ENCODE peak calls at places on chromosomes 7 and 10, in four cellular contexts. One of them, this sample, is unnamed. For H3K4me1 and H3K27me3, the result is how much of the 10 kb centered on the place peaks cover.

GRCh38 chr10:117352724-117353123 is 22.5 kb downstream of the PDZD8 start:
- DNase-seq in psoas muscle: no peak
- DNase-seq in aorta: no peak
- DNase-seq in lower lobe of right lung: no peak
- DNase-seq in this sample: no peak

GRCh38 chr10:1607466-1607865 is 129.9 kb downstream of the ADARB2 start:
- DNase-seq in psoas muscle: no peak
- DNase-seq in aorta: no peak
- DNase-seq in lower lobe of right lung: no peak
- DNase-seq in this sample: no peak

GRCh38 chr7:2711895-2712675 is 24.1 kb downstream of the AMZ1 start:
- DNase-seq in psoas muscle: no peak
- DNase-seq in aorta: no peak
- DNase-seq in lower lobe of right lung: peak
- DNase-seq in this sample: no peak

GRCh38 chr7:144827581-144828139 is 8.2 kb downstream of the TPK1 start:
- DNase-seq in psoas muscle: no peak
- DNase-seq in aorta: no peak
- DNase-seq in lower lobe of right lung: no peak
- DNase-seq in this sample: no peak

GRCh38 chr10:87544750-87545149 is 40.1 kb downstream of the MINPP1 start:
- DNase-seq in psoas muscle: no peak
- DNase-seq in aorta: no peak
- DNase-seq in lower lobe of right lung: no peak
- DNase-seq in this sample: no peak

GRCh38 chr7:7354674-7355073 is 172.3 kb downstream of the C1GALT1 start:
- DNase-seq in psoas muscle: no peak
- DNase-seq in aorta: no peak
- DNase-seq in lower lobe of right lung: no peak
- DNase-seq in this sample: no peak

GRCh38 chr10:58217612-58218011 is 50.1 kb downstream of the IPMK start:
- DNase-seq in psoas muscle: no peak
- DNase-seq in aorta: no peak
- DNase-seq in lower lobe of right lung: no peak
- DNase-seq in this sample: no peak

GRCh38 chr7:105224884-105225651 is 163.7 kb downstream of the SRPK2 start:
- DNase-seq in psoas muscle: no peak
- DNase-seq in aorta: no peak
- DNase-seq in lower lobe of right lung: no peak
- DNase-seq in this sample: no peak

GRCh38 chr10:53700227-53700626 is 927.6 kb upstream of the MBL2 start:
- DNase-seq in psoas muscle: no peak
- DNase-seq in aorta: no peak
- DNase-seq in lower lobe of right lung: no peak
- DNase-seq in this sample: no peak

GRCh38 chr10:52215745-52216361 is 98.2 kb upstream of the DKK1 start:
- DNase-seq in psoas muscle: no peak
- DNase-seq in aorta: no peak
- DNase-seq in lower lobe of right lung: no peak
- DNase-seq in this sample: no peak

GRCh38 chr10:28444031-28444430 is 88.9 kb upstream of the WAC start:
- DNase-seq in psoas muscle: no peak
- DNase-seq in aorta: no peak
- DNase-seq in lower lobe of right lung: no peak
- DNase-seq in this sample: no peak

GRCh38 chr7:75743455-75743859 is 4.7 kb upstream of the HIP1 start:
- DNase-seq in psoas muscle: peak
- DNase-seq in aorta: no peak
- DNase-seq in lower lobe of right lung: no peak
- DNase-seq in this sample: no peak

GRCh38 chr7:87510430-87510875 is 35.0 kb upstream of the ABCB4 start:
- DNase-seq in psoas muscle: no peak
- DNase-seq in aorta: no peak
- DNase-seq in lower lobe of right lung: no peak
- DNase-seq in this sample: no peak

GRCh38 chr7:132580277-132580676 is 4.0 kb upstream of the PLXNA4 start:
- DNase-seq in psoas muscle: no peak
- DNase-seq in aorta: no peak
- DNase-seq in lower lobe of right lung: no peak
- DNase-seq in this sample: no peak

GRCh38 chr7:98133181-98133580 is 26.5 kb downstream of the LMTK2 start:
- DNase-seq in psoas muscle: no peak
- DNase-seq in aorta: no peak
- DNase-seq in lower lobe of right lung: no peak
- DNase-seq in this sample: no peak

GRCh38 chr7:11082552-11083213 is 109.0 kb downstream of the PHF14 start:
- DNase-seq in psoas muscle: no peak
- DNase-seq in aorta: no peak
- DNase-seq in lower lobe of right lung: no peak
- DNase-seq in this sample: no peak

GRCh38 chr7:36440880-36441279 is 51.2 kb downstream of the ANLN start:
- DNase-seq in psoas muscle: no peak
- DNase-seq in aorta: no peak
- DNase-seq in lower lobe of right lung: no peak
- DNase-seq in this sample: no peak

GRCh38 chr10:125225051-125225450 is 64.7 kb upstream of the CTBP2 start:
- DNase-seq in psoas muscle: no peak
- DNase-seq in aorta: no peak
- DNase-seq in lower lobe of right lung: no peak
- DNase-seq in this sample: no peak

GRCh38 chr10:1036341-1036791 is 10.7 kb upstream of the IDI2 start:
- DNase-seq in psoas muscle: peak
- DNase-seq in aorta: no peak
- DNase-seq in lower lobe of right lung: no peak
- DNase-seq in this sample: no peak

GRCh38 chr7:48360574-48360973 is 189.3 kb downstream of the ABCA13 start:
- DNase-seq in psoas muscle: no peak
- DNase-seq in aorta: no peak
- DNase-seq in lower lobe of right lung: no peak
- DNase-seq in this sample: no peak

GRCh38 chr10:1712944-1713671 is 24.2 kb downstream of the ADARB2 start:
- DNase-seq in psoas muscle: no peak
- DNase-seq in aorta: no peak
- DNase-seq in lower lobe of right lung: no peak
- DNase-seq in this sample: no peak

GRCh38 chr7:105131033-105131656 is 117.1 kb downstream of the KMT2E start:
- DNase-seq in psoas muscle: no peak
- DNase-seq in aorta: no peak
- DNase-seq in lower lobe of right lung: no peak
- DNase-seq in this sample: no peak

GRCh38 chr7:26292768-26293560 is 1.3 kb downstream of the SNX10 start:
- DNase-seq in psoas muscle: no peak
- DNase-seq in aorta: no peak
- DNase-seq in lower lobe of right lung: peak
- DNase-seq in this sample: no peak

GRCh38 chr7:108570146-108570755 is 577 bp downstream of the DNAJB9 start:
- DNase-seq in psoas muscle: peak
- DNase-seq in aorta: no peak
- DNase-seq in lower lobe of right lung: peak
- DNase-seq in this sample: peak

GRCh38 chr10:13589316-13589715 is 2.6 kb downstream of the PRPF18 start:
- DNase-seq in psoas muscle: no peak
- DNase-seq in aorta: no peak
- DNase-seq in lower lobe of right lung: no peak
- DNase-seq in this sample: no peak

GRCh38 chr10:130014734-130015695 is 50.9 kb upstream of the EBF3 start:
- DNase-seq in psoas muscle: no peak
- DNase-seq in aorta: no peak
- DNase-seq in lower lobe of right lung: no peak
- DNase-seq in this sample: no peak

GRCh38 chr7:94511763-94512162 is 2.2 kb downstream of the CASD1 start:
- DNase-seq in psoas muscle: no peak
- DNase-seq in aorta: no peak
- DNase-seq in lower lobe of right lung: no peak
- DNase-seq in this sample: no peak

GRCh38 chr10:109966961-109967738 is 40.6 kb upstream of the ADD3 start:
- DNase-seq in psoas muscle: no peak
- DNase-seq in aorta: no peak
- DNase-seq in lower lobe of right lung: no peak
- DNase-seq in this sample: no peak

GRCh38 chr10:4885142-4885541 is 59.1 kb downstream of the AKR1E2 start:
- DNase-seq in psoas muscle: no peak
- DNase-seq in aorta: no peak
- DNase-seq in lower lobe of right lung: no peak
- DNase-seq in this sample: no peak

GRCh38 chr10:131031346-131031745 is 280.2 kb downstream of the TCERG1L start:
- DNase-seq in psoas muscle: no peak
- DNase-seq in aorta: no peak
- DNase-seq in lower lobe of right lung: no peak
- DNase-seq in this sample: no peak

GRCh38 chr10:131034451-131034850 is 277.1 kb downstream of the TCERG1L start:
- DNase-seq in psoas muscle: no peak
- DNase-seq in aorta: no peak
- DNase-seq in lower lobe of right lung: no peak
- DNase-seq in this sample: no peak

GRCh38 chr10:131035779-131036178 is 275.7 kb downstream of the TCERG1L start:
- DNase-seq in psoas muscle: no peak
- DNase-seq in aorta: no peak
- DNase-seq in lower lobe of right lung: no peak
- DNase-seq in this sample: no peak

GRCh38 chr10:131033166-131034085 is 278.1 kb downstream of the TCERG1L start:
- DNase-seq in psoas muscle: no peak
- DNase-seq in aorta: no peak
- DNase-seq in lower lobe of right lung: no peak
- DNase-seq in this sample: no peak

DNA sequence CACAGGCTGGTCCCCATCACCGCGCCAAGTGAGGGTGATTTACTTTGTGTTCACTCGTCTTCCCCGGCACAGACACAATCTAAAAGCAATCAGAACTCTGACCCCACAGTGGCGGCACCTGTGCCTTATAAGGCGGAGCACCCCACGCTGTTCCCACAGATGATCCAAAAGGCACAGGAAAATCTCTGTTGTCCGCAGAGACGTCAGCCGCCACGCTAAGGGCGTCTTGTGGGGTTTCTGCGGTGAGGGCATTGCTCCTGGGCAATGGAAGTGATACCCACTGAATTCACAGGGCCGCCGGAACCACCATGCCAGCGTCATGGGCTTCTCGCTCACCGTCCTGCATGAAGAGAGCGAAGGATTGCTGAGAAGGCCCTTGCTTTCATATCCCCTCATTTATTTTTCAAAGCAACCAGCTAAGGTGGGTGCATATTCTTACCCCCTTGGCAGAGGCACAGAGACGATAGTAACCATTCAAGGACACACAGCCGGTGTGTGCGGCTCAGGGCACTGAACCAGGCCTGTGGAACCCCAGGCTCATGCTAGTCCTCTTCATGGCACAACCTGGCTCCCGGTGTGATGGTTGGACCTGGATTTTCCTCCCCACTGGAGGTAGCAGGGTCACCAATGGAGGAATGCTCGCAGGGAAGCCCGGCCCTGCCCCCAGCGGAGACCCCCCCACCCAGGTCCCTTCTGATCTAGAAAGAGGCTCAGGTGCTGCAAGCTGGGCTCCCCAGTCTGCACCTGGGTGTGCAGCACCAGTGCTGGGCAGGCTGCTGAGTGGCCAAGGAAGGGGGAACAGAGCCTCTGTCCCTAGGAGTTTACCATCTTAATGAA is 279.0 kb downstream of the TCERG1L start:
- DNase-seq in psoas muscle: no peak
- DNase-seq in aorta: no peak
- DNase-seq in lower lobe of right lung: no peak
- DNase-seq in this sample: no peak
- H3K4me1 ChIP-seq in psoas muscle: under half
- H3K4me1 ChIP-seq in aorta: under half
- H3K4me1 ChIP-seq in lower lobe of right lung: under half
- H3K4me1 ChIP-seq in this sample: under half

DNA sequence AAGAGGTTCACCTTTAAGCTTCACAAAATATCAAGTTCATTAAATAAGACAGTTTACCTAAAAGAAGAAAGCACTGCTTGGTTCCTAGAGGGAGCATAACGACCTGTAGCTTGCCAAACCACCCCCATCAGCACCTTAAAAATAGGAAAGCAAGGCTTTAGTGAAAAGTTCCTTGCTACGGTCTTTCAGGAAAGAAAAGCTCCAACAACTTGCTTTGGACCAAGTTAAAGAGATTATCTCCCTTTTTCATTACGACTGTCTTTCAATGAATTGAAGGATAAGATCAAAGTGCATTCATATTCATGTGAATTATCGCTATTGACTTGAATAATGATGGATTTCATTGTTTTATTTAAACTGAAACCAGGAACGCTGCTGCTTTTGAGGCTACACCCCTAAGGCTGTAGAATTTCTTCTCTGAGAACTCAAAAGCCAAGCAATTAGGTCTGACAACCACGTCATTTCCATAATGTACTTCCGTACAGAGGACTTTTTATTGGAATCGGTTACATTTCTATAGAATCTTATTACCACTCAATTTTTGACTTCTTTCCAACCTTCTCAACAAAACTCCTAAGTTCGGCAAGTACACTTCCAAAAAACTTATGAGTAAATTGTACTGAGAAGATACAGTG is 6.9 kb upstream of the SPAG6 start:
- DNase-seq in psoas muscle: no peak
- DNase-seq in aorta: no peak
- DNase-seq in lower lobe of right lung: no peak
- DNase-seq in this sample: no peak
- H3K27me3 ChIP-seq in psoas muscle: half or more
- H3K27me3 ChIP-seq in aorta: under half
- H3K27me3 ChIP-seq in lower lobe of right lung: half or more
- H3K27me3 ChIP-seq in this sample: half or more

GRCh38 chr7:112022128-112022527 is 184.1 kb downstream of the DOCK4 start:
- DNase-seq in psoas muscle: no peak
- DNase-seq in aorta: no peak
- DNase-seq in lower lobe of right lung: no peak
- DNase-seq in this sample: no peak
- H3K27ac ChIP-seq in psoas muscle: no peak
- H3K27ac ChIP-seq in aorta: no peak
- H3K27ac ChIP-seq in lower lobe of right lung: peak
- H3K27ac ChIP-seq in this sample: no peak

GRCh38 chr10:79320785-79321493 is 26.3 kb upstream of the PPIF start:
- DNase-seq in psoas muscle: no peak
- DNase-seq in aorta: no peak
- DNase-seq in lower lobe of right lung: peak
- DNase-seq in this sample: no peak

GRCh38 chr10:79321494-79321882 is 25.8 kb upstream of the PPIF start:
- DNase-seq in psoas muscle: no peak
- DNase-seq in aorta: peak
- DNase-seq in lower lobe of right lung: peak
- DNase-seq in this sample: no peak

GRCh38 chr10:79318369-79318768 is 28.9 kb upstream of the PPIF start:
- DNase-seq in psoas muscle: no peak
- DNase-seq in aorta: peak
- DNase-seq in lower lobe of right lung: peak
- DNase-seq in this sample: no peak

GRCh38 chr10:79316671-79317431 is 30.4 kb upstream of the PPIF start:
- DNase-seq in psoas muscle: no peak
- DNase-seq in aorta: peak
- DNase-seq in lower lobe of right lung: peak
- DNase-seq in this sample: no peak

DNA sequence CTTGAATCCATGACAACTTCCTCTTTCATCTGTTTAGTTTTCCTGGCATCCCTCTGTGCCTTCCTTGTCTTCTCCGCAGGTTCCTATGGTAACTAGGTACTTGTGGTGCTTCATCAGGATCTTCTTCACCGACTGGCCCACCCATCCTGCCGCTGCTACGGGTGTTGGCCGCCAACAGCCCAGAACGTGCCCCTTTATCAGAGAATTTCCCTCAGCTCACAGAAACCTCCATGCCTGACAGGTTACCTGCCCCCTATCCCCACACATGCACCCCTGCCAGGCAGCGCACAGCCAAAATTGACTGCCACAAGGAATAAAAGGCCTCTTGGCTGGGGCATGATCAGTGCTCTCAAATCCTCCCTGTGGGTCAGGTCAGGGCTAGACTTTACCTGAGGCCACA is 27.9 kb upstream of the PPIF start:
- DNase-seq in psoas muscle: no peak
- DNase-seq in aorta: peak
- DNase-seq in lower lobe of right lung: peak
- DNase-seq in this sample: no peak
- H3K4me1 ChIP-seq in psoas muscle: under half
- H3K4me1 ChIP-seq in aorta: under half
- H3K4me1 ChIP-seq in lower lobe of right lung: under half
- H3K4me1 ChIP-seq in this sample: half or more

This sample was measured in CD8-positive, alpha-beta T cell.